ENCODE peak calls at places on chromosomes 4 and X, in seven cellular contexts. Z is right lobe of liver, N is Panc1, U is keratinocyte, Q is ovary, B is MM.1S, Y is body of pancreas. L is an unnamed sample. For H3K27me3, the result is how much of the 10 kb centered on the place peaks cover.

GRCh38 chrX:20217279-20217678 is 49.4 kb downstream of the RPS6KA3 start:
- DNase-seq in Z (no peak), N (peak), U (no peak), Q (no peak), B (no peak), Y (no peak), L (no peak)

GRCh38 chrX:35439692-35440091 is 358.4 kb upstream of the MAGEB16 start:
- DNase-seq in Z (no peak), N (no peak), U (no peak), Q (no peak), B (no peak), Y (peak), L (no peak)

GRCh38 chr4:145732895-145733880 is 53.2 kb downstream of the C4orf51 start:
- DNase-seq in Z (peak), N (no peak), U (no peak), Q (peak), B (peak), Y (peak), L (peak)

GRCh38 chr4:113711883-113712662 is 49.5 kb downstream of the CAMK2D start:
- DNase-seq in Z (no peak), N (no peak), U (no peak), Q (no peak), B (no peak), Y (no peak), L (no peak)

GRCh38 chr4:81600511-81601269 is 129.0 kb upstream of the RASGEF1B start:
- DNase-seq in Z (peak), N (no peak), U (no peak), Q (peak), B (no peak), Y (peak), L (no peak)

GRCh38 chr4:27666943-27667342 is 806.3 kb downstream of the STIM2 start:
- DNase-seq in Z (no peak), N (no peak), U (no peak), Q (no peak), B (no peak), Y (no peak), L (no peak)

GRCh38 chrX:47605024-47605423 is 14.6 kb downstream of the SYN1 start:
- DNase-seq in Z (no peak), N (no peak), U (no peak), Q (no peak), B (no peak), Y (no peak), L (no peak)

GRCh38 chrX:139708067-139708466 is at the start of gene MCF2:
- DNase-seq in Z (no peak), N (no peak), U (no peak), Q (no peak), B (no peak), Y (no peak), L (no peak)

GRCh38 chr4:130432289-130432688 is 1336.3 kb downstream of the C4orf33 start:
- DNase-seq in Z (no peak), N (no peak), U (no peak), Q (no peak), B (no peak), Y (no peak), L (no peak)

GRCh38 chr4:2931765-2932560 is 31.2 kb downstream of the NOP14 start:
- DNase-seq in Z (peak), N (no peak), U (no peak), Q (no peak), B (no peak), Y (peak), L (no peak)

GRCh38 chr4:90081432-90082195 is 45.6 kb upstream of the CCSER1 start:
- DNase-seq in Z (no peak), N (no peak), U (no peak), Q (no peak), B (no peak), Y (no peak), L (no peak)

GRCh38 chr4:129092636-129093172 is 635 bp downstream of the SCLT1 start:
- DNase-seq in Z (no peak), N (no peak), U (no peak), Q (no peak), B (peak), Y (no peak), L (no peak)

GRCh38 chrX:29587107-29587506 is 628.3 kb upstream of the MAGEB2 start:
- DNase-seq in Z (no peak), N (no peak), U (no peak), Q (no peak), B (no peak), Y (no peak), L (no peak)

GRCh38 chr4:161101881-161102280 is 1061.9 kb downstream of the FSTL5 start:
- DNase-seq in Z (no peak), N (no peak), U (no peak), Q (no peak), B (no peak), Y (no peak), L (no peak)

GRCh38 chr4:139606600-139607301 is 50.7 kb upstream of the SETD7 start:
- DNase-seq in Z (no peak), N (no peak), U (no peak), Q (no peak), B (peak), Y (no peak), L (no peak)
- TF ChIP-seq CTCF in Z (no peak), N (no peak), U (no peak), Q (no peak), B (peak), Y (no peak), L (no peak)

GRCh38 chrX:73478961-73479360 is 32.1 kb downstream of the CDX4 start:
- DNase-seq in Z (no peak), N (no peak), U (no peak), Q (no peak), B (peak), Y (no peak), L (no peak)
- H3K27me3 ChIP-seq in Z (under half), N (under half), U (under half), Q (under half), B (under half), Y (under half), L (under half)

GRCh38 chrX:131704136-131704695 is 160.3 kb downstream of the OR13H1 start:
- DNase-seq in Z (peak), N (peak), U (no peak), Q (peak), B (peak), Y (no peak), L (no peak)
- H3K4me3 ChIP-seq in Z (peak), N (peak), U (peak), Q (peak), B (peak), Y (no peak), L (no peak)

GRCh38 chrX:154019633-154020499 is at the start of gene IRAK1:
- DNase-seq in Z (peak), N (no peak), U (no peak), Q (peak), B (peak), Y (peak), L (no peak)
- TF ChIP-seq CTCF in Z (peak), N (no peak), U (no peak), Q (no peak), B (no peak), Y (no peak), L (no peak)

GRCh38 chrX:73267979-73268378 is 53.3 kb upstream of the NAP1L2 start:
- DNase-seq in Z (no peak), N (no peak), U (peak), Q (no peak), B (no peak), Y (no peak), L (no peak)

GRCh38 chrX:73270753-73271152 is 56.1 kb upstream of the NAP1L2 start:
- DNase-seq in Z (no peak), N (no peak), U (no peak), Q (no peak), B (no peak), Y (no peak), L (no peak)

GRCh38 chrX:73266766-73267165 is 52.1 kb upstream of the NAP1L2 start:
- DNase-seq in Z (no peak), N (no peak), U (no peak), Q (no peak), B (peak), Y (no peak), L (no peak)

GRCh38 chrX:73268463-73268862 is 53.8 kb upstream of the NAP1L2 start:
- DNase-seq in Z (no peak), N (no peak), U (peak), Q (no peak), B (no peak), Y (no peak), L (no peak)

GRCh38 chrX:73267206-73267605 is 52.6 kb upstream of the NAP1L2 start:
- DNase-seq in Z (no peak), N (no peak), U (no peak), Q (no peak), B (peak), Y (no peak), L (no peak)
- H3K27me3 ChIP-seq in Z (under half), N (under half), U (under half), Q (under half), B (under half), Y (under half), L (under half)

GRCh38 chrX:107014927-107015326 is 14.9 kb upstream of the MORC4 start:
- DNase-seq in Z (no peak), N (no peak), U (no peak), Q (no peak), B (no peak), Y (no peak), L (no peak)
- H3K4me3 ChIP-seq in Z (no peak), N (no peak), U (no peak), Q (no peak), B (no peak), Y (no peak), L (no peak)

DNA sequence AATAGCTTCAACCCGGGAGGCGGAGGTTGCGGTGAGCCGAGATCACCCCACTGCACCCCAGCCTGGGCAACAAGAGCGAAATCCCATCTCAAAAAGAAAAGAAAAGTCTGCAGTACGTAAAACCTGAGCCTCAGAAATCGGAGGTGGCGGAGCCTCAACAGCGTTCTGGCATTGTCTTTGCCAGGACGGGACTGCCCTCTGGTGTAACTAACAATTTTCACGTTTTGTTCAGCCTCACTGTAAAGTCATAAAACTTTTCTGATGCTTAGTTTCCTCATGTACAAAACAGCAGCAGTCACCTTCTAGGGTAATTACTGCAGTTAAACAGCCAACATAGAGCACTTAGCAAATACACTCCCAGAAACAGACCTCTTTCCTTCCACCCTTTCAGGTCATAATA is 121.7 kb downstream of the RBM47 start:
- DNase-seq in Z (no peak), N (no peak), U (no peak), Q (no peak), B (no peak), Y (peak), L (no peak)
- TF ChIP-seq CTCF in Z (no peak), N (peak), U (peak), Q (no peak), B (no peak), Y (no peak), L (no peak)

GRCh38 chrX:11089802-11090201 is 21.3 kb upstream of the HCCS start:
- DNase-seq in Z (no peak), N (no peak), U (no peak), Q (no peak), B (no peak), Y (no peak), L (no peak)
- H3K27me3 ChIP-seq in Z (under half), N (under half), U (under half), Q (under half), B (under half), Y (under half), L (under half)

DNA sequence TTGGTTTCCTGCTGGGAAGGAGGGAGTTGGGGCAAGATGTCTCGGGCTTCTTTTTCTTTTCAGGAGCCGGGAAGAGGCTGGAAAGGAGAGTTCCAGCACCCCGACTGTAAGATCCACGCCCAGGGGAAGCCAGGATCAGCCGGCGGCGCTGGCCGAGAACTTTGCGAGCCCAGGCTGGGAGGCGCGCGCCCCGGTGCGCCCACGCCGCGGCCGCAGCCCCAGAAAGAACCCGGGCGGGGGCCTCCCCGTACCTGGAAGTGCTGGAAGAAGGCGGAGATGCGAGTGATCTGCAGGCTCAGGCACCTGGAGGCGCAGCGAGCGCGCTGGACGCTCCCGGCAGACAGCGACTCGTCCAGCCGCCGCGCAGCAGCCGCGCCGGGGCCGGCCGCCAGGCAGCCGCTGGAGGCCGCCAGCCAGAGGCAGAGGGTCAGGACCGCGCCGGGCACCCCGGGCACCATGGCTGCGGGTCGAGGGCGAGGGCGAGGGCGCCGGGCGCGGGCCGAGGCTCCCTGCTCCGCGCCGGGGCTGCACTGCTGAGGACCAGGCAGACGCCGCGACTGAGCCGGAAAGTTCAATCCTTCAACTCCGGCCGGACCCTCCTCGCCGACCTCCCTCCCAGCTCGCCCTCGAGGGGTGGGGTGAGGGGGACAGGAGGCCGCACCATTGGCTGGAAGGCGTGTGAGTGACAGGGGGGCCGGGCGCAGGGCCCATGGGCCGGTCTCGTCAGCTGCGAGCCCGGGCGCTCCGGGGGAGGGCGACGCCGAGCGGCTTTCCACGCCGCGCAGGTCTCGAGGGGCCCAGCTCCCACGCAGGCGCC is at the start of gene ANOS1:
- DNase-seq in Z (peak), N (no peak), U (no peak), Q (no peak), B (peak), Y (peak), L (no peak)
- H3K4me3 ChIP-seq in Z (peak), N (peak), U (peak), Q (peak), B (peak), Y (no peak), L (peak)